ENCODE peak calls at places on chromosomes 5 and 9, in eight cellular contexts. I is A549, T is SK-N-SH, Z is HepG2, U is HCT116, E is GM23338, P is Panc1, X is GM12878. L is an unnamed sample.

GRCh38 chr5:138305797-138306196 is 25.8 kb downstream of the CDC25C start:
- DNase-seq in P (no peak), U (no peak), E (no peak), Z (peak), I (peak), T (no peak), X (no peak), L (no peak)

GRCh38 chr5:111733571-111733970 is 23.4 kb downstream of the NREP start:
- DNase-seq in I (no peak), P (no peak), E (no peak), T (no peak), X (no peak), Z (no peak), U (no peak), L (no peak)

GRCh38 chr5:14614490-14614889 is 32.9 kb downstream of the OTULINL start:
- DNase-seq in I (no peak), Z (no peak), X (no peak), U (no peak), E (no peak), P (no peak), T (no peak), L (no peak)

GRCh38 chr5:181217111-181217804 is 5.8 kb upstream of the TRIM41 start:
- DNase-seq in E (peak), Z (no peak), X (peak), I (peak), T (peak), U (no peak), P (no peak), L (no peak)

GRCh38 chr5:102090770-102091169 is 205.3 kb downstream of the SLCO4C1 start:
- DNase-seq in P (peak), Z (peak), U (peak), E (peak), I (peak), T (peak), X (no peak), L (no peak)

GRCh38 chr9:109880276-109881169 is 100.5 kb downstream of the PALM2AKAP2 start:
- DNase-seq in I (peak), E (peak), X (no peak), P (no peak), T (peak), Z (peak), U (peak), L (no peak)

GRCh38 chr5:154829589-154830218 is 20.7 kb downstream of the FAXDC2 start:
- DNase-seq in U (peak), T (no peak), E (no peak), X (no peak), Z (no peak), P (no peak), I (peak), L (no peak)

GRCh38 chr9:125243792-125244260 is 2.7 kb upstream of the HSPA5 start:
- DNase-seq in I (no peak), P (no peak), Z (no peak), E (no peak), X (no peak), U (no peak), T (no peak), L (no peak)

GRCh38 chr5:56822961-56823360 is 7.6 kb downstream of the MAP3K1 start:
- DNase-seq in I (no peak), E (no peak), P (no peak), U (no peak), Z (no peak), X (no peak), T (peak), L (no peak)

DNA sequence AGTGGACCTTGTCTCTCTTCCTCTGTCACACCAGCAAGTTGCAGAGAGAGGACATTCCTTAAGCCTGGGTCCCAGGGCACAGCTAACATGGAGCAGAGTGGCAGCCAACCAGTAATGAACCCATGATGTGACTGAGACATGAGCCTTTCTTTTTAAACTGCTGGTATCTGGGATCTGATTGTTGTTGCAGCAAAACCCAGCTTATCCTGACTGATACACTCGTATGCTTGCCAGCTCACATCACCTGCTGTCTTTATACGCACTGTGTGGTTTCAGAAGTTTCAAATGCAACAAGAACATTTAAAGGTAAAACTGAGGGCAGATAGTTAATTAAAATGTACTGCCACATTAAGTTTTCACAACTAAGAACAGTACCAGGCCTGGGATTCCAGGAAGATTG is 97.1 kb downstream of the HSD17B3 start:
- DNase-seq in Z (no peak), E (no peak), U (no peak), I (no peak), T (no peak), X (no peak), P (no peak), L (no peak)
- TF ChIP-seq REST in Z (no peak), E (no peak), U (no peak), I (no peak), T (no peak), X (no peak), P (no peak), L (no peak)

GRCh38 chr5:88438006-88438405 is 169.4 kb upstream of the TMEM161B start:
- DNase-seq in E (no peak), Z (no peak), T (no peak), U (peak), I (peak), X (no peak), P (no peak), L (no peak)
- TF ChIP-seq REST in E (no peak), Z (no peak), T (no peak), U (no peak), I (no peak), X (no peak), P (no peak), L (no peak)

GRCh38 chr9:79003514-79003913 is 568.3 kb upstream of the TLE4 start:
- DNase-seq in E (no peak), T (no peak), I (no peak), X (no peak), U (no peak), P (no peak), Z (no peak), L (no peak)
- TF ChIP-seq REST in E (no peak), T (no peak), I (no peak), X (no peak), U (no peak), P (no peak), Z (no peak), L (no peak)

GRCh38 chr9:129908846-129909245 is 73.6 kb downstream of the USP20 start:
- DNase-seq in X (no peak), T (no peak), P (no peak), I (no peak), E (no peak), U (no peak), Z (no peak), L (no peak)

GRCh38 chr9:129907196-129907595 is 71.9 kb downstream of the USP20 start:
- DNase-seq in Z (no peak), U (no peak), I (no peak), P (no peak), X (no peak), T (no peak), E (no peak), L (no peak)

GRCh38 chr9:129914051-129914450 is 78.8 kb downstream of the USP20 start:
- DNase-seq in P (no peak), Z (peak), I (no peak), X (no peak), U (no peak), E (no peak), T (no peak), L (no peak)

GRCh38 chr9:129916707-129917106 is 81.4 kb downstream of the USP20 start:
- DNase-seq in P (no peak), T (no peak), Z (no peak), I (no peak), U (no peak), X (no peak), E (no peak), L (no peak)

GRCh38 chr9:129910628-129911567 is 75.6 kb downstream of the USP20 start:
- DNase-seq in Z (no peak), X (no peak), I (peak), U (peak), P (peak), E (no peak), T (no peak), L (peak)
- TF ChIP-seq REST in Z (no peak), X (no peak), I (no peak), U (no peak), P (no peak), E (no peak), T (no peak), L (no peak)

DNA sequence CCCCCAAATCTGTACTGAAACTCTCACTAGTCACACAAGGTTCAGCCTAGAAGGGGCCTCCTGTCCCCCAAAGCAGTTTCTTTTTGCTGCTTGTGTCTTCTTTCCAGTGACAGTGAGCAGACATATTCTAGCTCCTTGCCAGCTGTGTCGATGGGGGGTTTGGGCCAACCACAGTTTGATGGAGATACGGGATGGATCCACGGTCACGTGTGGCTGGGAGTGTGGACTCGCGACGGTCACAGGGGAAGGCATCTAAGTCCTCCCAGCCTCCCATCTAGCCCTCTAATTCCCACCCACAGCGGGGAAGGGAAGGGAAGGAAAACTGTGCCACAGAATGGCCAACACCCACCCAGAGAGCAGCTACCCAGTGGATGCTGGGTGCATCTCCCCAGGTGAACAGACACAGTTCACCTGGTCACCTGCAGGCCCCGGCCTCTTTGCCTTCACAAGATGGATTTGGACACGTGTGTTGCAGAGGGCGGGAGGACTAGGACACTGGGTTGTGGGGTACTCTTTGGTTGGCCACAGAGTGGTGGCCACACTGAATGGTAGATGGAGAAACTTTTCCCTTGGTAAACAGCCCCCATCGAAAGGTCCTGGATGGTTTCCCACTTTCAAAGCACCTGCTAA is 54.4 kb downstream of the CRB2 start:
- DNase-seq in E (no peak), T (no peak), Z (no peak), U (no peak), P (no peak), X (no peak), I (no peak), L (no peak)
- TF ChIP-seq REST in E (no peak), T (no peak), Z (no peak), U (no peak), P (no peak), X (no peak), I (no peak), L (no peak)

GRCh38 chr9:126721531-126722098 is 83.2 kb upstream of the ZBTB43 start:
- DNase-seq in P (no peak), I (no peak), T (no peak), X (no peak), Z (no peak), U (no peak), E (no peak), L (no peak)

GRCh38 chr9:126723807-126724172 is 81.0 kb upstream of the ZBTB43 start:
- DNase-seq in I (no peak), P (no peak), U (no peak), E (peak), T (peak), Z (no peak), X (no peak), L (no peak)

GRCh38 chr9:126720661-126721530 is 83.9 kb upstream of the ZBTB43 start:
- DNase-seq in P (no peak), U (no peak), I (no peak), Z (no peak), X (no peak), T (no peak), E (no peak), L (no peak)

GRCh38 chr9:126722922-126723806 is 81.7 kb upstream of the ZBTB43 start:
- DNase-seq in Z (no peak), E (peak), T (peak), I (no peak), U (no peak), P (no peak), X (no peak), L (no peak)

DNA sequence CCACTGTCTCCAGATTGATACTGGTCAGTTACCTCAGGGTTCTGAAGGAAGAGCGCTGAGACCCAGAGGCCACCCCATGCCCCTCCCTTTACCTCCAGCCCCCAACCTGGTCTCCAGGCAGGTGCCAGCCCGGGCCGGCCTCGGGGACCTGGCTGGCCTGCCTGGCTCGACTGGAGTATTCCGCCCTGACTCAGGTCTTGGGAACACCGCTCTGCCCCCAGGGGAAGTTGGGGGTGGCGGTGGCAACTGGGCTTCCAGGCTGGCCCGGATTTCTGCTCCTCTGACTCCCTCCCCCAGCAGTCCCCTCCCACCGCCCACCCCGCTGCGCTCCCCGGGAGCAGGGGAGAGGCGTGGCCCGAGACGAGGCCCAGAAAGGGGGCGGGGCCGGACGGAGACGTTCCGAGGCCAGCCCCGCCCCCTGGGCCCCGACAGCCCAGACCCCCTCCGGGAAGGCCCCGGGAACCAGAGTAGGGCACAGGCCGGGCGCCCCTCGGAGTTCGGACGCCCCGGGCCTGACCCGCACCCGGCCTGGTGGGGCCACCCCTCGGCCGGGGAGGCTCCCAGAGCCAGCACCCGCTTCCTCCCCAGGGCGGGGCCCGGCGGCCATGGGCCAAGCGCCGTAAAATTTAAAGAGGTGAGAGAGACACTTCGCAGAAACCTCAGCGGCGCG is 82.5 kb upstream of the ZBTB43 start:
- DNase-seq in I (peak), X (peak), P (no peak), E (peak), T (peak), U (peak), Z (no peak), L (peak)
- TF ChIP-seq REST in I (no peak), X (no peak), P (no peak), E (no peak), T (no peak), U (no peak), Z (no peak), L (no peak)

DNA sequence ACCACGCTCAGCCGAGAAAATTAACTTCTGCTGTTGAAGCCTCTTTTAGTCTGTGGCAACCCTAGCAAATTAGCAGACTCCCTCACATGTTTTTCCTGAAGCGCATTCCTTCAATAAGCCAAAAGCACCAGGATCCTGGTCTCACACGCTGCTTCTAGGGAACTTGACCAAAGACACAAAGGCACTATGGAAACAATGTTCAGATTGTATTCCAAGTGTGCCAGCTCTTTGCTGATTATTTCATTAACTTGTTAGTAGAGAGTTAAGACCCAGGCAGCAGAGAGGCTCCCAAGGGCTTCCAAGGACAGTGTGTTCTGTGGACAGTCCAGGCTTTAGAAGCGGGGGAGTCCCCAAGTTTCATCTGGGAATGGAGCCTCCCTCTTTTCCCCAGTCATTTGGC is 94.4 kb upstream of the BASP1 start:
- DNase-seq in U (no peak), I (no peak), T (no peak), X (no peak), P (no peak), Z (no peak), E (no peak), L (no peak)
- TF ChIP-seq REST in U (no peak), I (no peak), T (no peak), X (no peak), P (no peak), Z (no peak), E (no peak), L (no peak)

GRCh38 chr5:33032161-33033085 is 321.3 kb downstream of the NPR3 start:
- DNase-seq in P (no peak), T (no peak), E (no peak), X (no peak), I (no peak), Z (no peak), U (no peak), L (no peak)
- TF ChIP-seq REST in P (no peak), T (no peak), E (no peak), X (no peak), I (no peak), Z (no peak), U (no peak), L (no peak)

GRCh38 chr9:130765135-130766030 is 69.7 kb upstream of the ABL1 start:
- DNase-seq in E (no peak), U (no peak), T (no peak), X (peak), P (no peak), Z (no peak), I (no peak), L (no peak)
- TF ChIP-seq REST in E (no peak), U (no peak), T (no peak), X (no peak), P (no peak), Z (no peak), I (no peak), L (no peak)

GRCh38 chr9:105681313-105681712 is 13.0 kb upstream of the TMEM38B start:
- DNase-seq in I (no peak), P (no peak), X (no peak), E (no peak), U (no peak), T (no peak), Z (no peak), L (no peak)
- TF ChIP-seq REST in I (no peak), P (no peak), X (no peak), E (no peak), U (no peak), T (no peak), Z (no peak), L (no peak)

L was measured in HL-60.